ENCODE peak calls at places on chromosomes 16 and 17, in four cellular contexts. O, C, T and E are unnamed samples.

GRCh38 chr17:36850794-36851193 is 86.5 kb upstream of the LHX1 start:
- DNase-seq in O (peak; percentile 41), C (no peak), T (no peak), E (peak; percentile 39)

GRCh38 chr17:77197115-77197514 is 56.3 kb downstream of the SEC14L1 start:
- DNase-seq in O (no peak), C (no peak), T (no peak), E (no peak)

GRCh38 chr17:29706045-29706431 is 83.3 kb upstream of the CORO6 start:
- DNase-seq in O (no peak), C (peak; percentile 22), T (no peak), E (no peak)

GRCh38 chr17:64006361-64007088 is 8.4 kb downstream of the PRR29 start:
- DNase-seq in O (peak; percentile 96), C (peak; percentile 80), T (peak; percentile 65), E (no peak)

GRCh38 chr16:21689107-21689506 is 25.3 kb downstream of the OTOA start:
- DNase-seq in O (no peak), C (no peak), T (no peak), E (no peak)

GRCh38 chr16:68452176-68452575 is 3.9 kb upstream of the SMPD3 start:
- DNase-seq in O (no peak), C (no peak), T (no peak), E (no peak)

GRCh38 chr17:27751166-27751565 is 49.2 kb downstream of the NOS2 start:
- DNase-seq in O (no peak), C (no peak), T (no peak), E (no peak)

GRCh38 chr17:69574257-69575197 is 160.0 kb downstream of the MAP2K6 start:
- DNase-seq in O (no peak), C (no peak), T (no peak), E (no peak)

GRCh38 chr17:82863646-82863940 is 23.8 kb upstream of the ZNF750 start:
- DNase-seq in O (no peak), C (no peak), T (no peak), E (no peak)

GRCh38 chr16:81384006-81384405 is 60.6 kb upstream of the CMIP start:
- DNase-seq in O (no peak), C (no peak), T (no peak), E (no peak)

GRCh38 chr17:16419929-16420271 is 4.5 kb downstream of the TRPV2 start:
- DNase-seq in O (peak; percentile 59), C (no peak), T (no peak), E (no peak)

GRCh38 chr17:79947351-79948031 is 88.2 kb downstream of the TBC1D16 start:
- DNase-seq in O (no peak), C (no peak), T (no peak), E (no peak)

GRCh38 chr16:71520550-71520949 is 5.7 kb upstream of the CHST4 start:
- DNase-seq in O (no peak), C (no peak), T (no peak), E (no peak)

GRCh38 chr16:74998481-74999207 is at the start of gene ZNRF1:
- DNase-seq in O (peak; percentile 95), C (peak; percentile 98), T (peak; percentile 82), E (peak; percentile 70)

DNA sequence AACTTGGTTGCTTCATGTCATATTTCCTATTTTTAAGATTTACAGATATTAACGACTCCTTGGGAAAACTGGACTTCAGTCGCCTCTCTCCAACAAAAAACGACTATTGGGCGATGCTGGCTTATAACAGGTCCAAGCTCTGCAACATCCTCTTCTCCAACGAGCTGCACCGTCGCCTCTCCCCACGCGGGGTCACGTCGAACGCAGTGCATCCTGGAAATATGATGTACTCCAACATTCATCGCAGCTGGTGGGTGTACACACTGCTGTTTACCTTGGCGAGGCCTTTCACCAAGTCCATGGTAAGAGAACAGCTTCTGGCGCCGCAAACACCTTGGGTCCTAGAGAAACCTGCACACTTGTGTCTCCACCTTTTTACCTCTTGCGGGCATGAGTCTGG is 333.0 kb downstream of the WWOX start:
- DNase-seq in O (no peak), C (no peak), T (no peak), E (no peak)
- TF ChIP-seq ELF1 in O (no peak), C (no peak), T (no peak), E (no peak)

GRCh38 chr17:2967515-2967914 is 95.9 kb downstream of the OR1D5 start:
- DNase-seq in O (no peak), C (no peak), T (no peak), E (no peak)
- TF ChIP-seq ELF1 in O (no peak), C (no peak), T (no peak), E (no peak)

DNA sequence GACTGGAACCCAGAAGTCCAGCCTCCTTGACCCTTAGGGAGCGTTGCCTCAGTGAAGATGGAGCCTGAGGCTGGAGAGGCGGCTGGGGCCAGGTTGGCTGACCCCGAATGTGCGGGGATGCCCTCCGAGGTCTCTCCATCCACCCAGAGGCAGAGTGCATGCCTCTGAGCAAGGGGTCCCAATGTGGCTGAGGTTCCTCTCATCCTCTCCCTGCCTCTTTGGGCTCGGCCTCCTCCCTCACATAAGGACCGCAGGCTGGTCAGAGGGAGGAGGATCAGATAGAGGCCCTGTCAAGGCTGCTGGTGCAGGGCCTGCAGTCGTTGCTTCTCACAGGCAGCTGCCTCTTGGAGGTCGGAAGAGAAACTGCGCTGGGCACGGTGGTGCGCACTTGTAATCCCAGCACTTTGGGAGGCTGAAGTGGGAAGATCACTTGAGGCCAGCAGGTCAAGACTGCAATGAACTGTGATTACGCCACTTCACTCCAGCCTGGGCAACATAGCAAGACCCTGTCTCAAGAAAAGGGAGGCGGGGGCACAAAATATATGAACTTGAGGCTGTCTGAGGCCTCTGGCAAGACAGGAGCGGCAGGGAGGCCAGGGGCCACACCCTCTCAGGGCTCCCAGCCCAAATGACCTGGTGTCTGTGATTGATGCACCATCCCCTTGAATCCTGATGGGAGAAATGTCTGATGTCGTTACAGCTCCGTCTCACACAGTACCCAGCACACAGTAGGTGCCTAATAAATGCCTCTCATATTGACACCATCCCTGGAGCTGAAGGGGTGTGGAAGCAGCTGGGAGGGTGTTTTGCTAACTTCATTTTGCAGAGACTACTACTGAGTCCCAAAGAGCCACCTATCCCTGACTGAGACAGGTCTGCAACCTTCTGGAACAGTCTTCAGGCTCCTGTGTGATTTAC is 220.1 kb upstream of the GSE1 start:
- DNase-seq in O (no peak), C (no peak), T (no peak), E (no peak)
- TF ChIP-seq ELF1 in O (no peak), C (no peak), T (no peak), E (no peak)

GRCh38 chr16:9105189-9105588 is 13.7 kb downstream of the HAPSTR1 start:
- DNase-seq in O (no peak), C (no peak), T (no peak), E (no peak)

GRCh38 chr16:9102943-9103342 is 11.5 kb downstream of the HAPSTR1 start:
- DNase-seq in O (no peak), C (no peak), T (no peak), E (no peak)

GRCh38 chr16:9103546-9103945 is 12.1 kb downstream of the HAPSTR1 start:
- DNase-seq in O (no peak), C (no peak), T (no peak), E (no peak)

GRCh38 chr16:9099131-9099625 is 7.7 kb downstream of the HAPSTR1 start:
- DNase-seq in O (no peak), C (no peak), T (peak; percentile 36), E (no peak)

DNA sequence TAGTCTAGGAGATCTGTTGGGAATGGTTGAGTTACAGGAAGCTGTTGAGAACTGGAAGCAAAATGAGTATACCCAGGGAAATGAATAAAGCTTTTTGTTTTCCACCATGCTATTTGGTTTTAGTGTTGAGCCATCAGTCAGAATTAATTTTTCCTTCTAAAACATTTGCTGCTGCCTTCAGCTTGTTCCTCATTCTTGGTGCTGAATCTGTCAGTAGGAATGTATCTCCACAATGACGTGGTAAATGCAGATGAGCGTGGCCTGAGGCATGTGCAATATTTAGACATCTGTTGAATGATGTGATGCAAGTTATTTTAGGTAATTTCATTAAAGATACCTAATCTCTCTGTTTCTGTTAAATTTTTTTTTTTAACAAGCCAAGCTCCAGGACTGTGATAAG is 10.9 kb downstream of the HAPSTR1 start:
- DNase-seq in O (no peak), C (no peak), T (no peak), E (no peak)
- TF ChIP-seq ELF1 in O (no peak), C (peak; percentile 91), T (no peak), E (no peak)

GRCh38 chr16:13148836-13149235 is 247.4 kb downstream of the SHISA9 start:
- DNase-seq in O (no peak), C (no peak), T (no peak), E (no peak)
- TF ChIP-seq ELF1 in O (no peak), C (no peak), T (no peak), E (no peak)

DNA sequence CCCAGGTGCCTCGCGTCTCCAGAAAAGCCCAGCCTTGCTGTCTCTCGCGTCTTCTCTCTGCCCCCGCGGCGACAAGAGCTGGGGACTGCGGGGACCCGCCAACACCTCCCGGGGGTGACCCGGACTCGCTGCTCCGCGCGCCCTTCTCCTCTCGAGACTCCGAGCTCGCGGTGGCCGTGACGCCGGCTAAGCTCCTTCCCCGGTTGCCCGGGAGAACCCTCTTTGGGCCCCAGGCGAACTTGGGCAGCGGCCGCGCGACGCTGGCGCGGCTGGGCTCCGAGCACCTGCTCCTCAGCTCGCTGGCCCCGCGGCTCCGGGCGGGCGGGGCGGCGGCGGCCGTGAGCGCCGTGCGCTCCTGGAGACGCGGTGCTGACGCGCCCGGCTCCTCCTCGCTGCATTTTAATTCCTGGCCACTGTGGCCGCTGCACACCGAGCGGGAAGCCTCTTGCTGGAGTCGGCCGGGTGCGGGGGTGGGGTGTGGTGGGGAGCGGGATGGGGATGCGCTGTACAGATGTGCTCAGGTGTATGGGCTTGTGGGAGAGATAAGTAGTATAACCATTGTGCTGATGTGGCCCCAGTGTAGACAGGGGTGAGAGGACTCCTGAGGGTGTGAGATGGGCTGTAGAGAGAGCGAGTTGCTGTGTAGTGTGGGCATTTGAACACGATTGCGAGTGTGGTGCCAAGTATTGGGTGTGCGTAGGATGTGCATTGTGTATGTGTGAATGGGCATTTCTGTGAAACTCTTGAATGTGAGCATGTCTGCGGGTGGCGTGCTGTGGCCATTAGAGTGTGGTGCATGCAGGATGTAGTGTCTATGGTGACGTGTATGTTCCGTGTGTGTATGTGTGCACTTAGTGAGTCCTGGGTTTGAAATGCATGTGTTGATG is at the start of gene ASIC2:
- DNase-seq in O (no peak), C (peak; percentile 55), T (no peak), E (no peak)
- TF ChIP-seq ELF1 in O (no peak), C (no peak), T (no peak), E (no peak)

GRCh38 chr17:58595194-58595792 is 80.9 kb upstream of the MTMR4 start:
- DNase-seq in O (peak; percentile 21), C (no peak), T (no peak), E (peak; percentile 36)

GRCh38 chr17:58590377-58590776 is 75.9 kb upstream of the MTMR4 start:
- DNase-seq in O (no peak), C (no peak), T (no peak), E (no peak)

GRCh38 chr17:58593121-58593520 is 78.7 kb upstream of the MTMR4 start:
- DNase-seq in O (no peak), C (no peak), T (no peak), E (no peak)

GRCh38 chr17:58587713-58588117 is 73.3 kb upstream of the MTMR4 start:
- DNase-seq in O (peak; percentile 73), C (peak; percentile 88), T (peak; percentile 63), E (peak; percentile 64)

GRCh38 chr17:58591455-58591854 is 77.0 kb upstream of the MTMR4 start:
- DNase-seq in O (no peak), C (no peak), T (no peak), E (no peak)
- TF ChIP-seq ELF1 in O (no peak), C (no peak), T (no peak), E (no peak)